ENCODE peak calls at places on chromosomes 13 and 19, in four cellular contexts. Y is NAMALWA, L is activated T-cell treated with anti-CD3 and anti-CD28 coated beads for 1 hour, Q is HuH-7. D is an unnamed sample.

GRCh38 chr13:95176611-95177259 is 124.5 kb downstream of the ABCC4 start:
- DNase-seq in Q (no peak), Y (no peak), L (peak; percentile 4), D (no peak)

GRCh38 chr19:41427647-41428480 is 690 bp upstream of the B3GNT8 start:
- DNase-seq in L (peak; percentile 12), Y (no peak), Q (no peak), D (no peak)

GRCh38 chr19:16608290-16608704 is 19.7 kb downstream of the MED26 start:
- DNase-seq in Q (no peak), Y (no peak), L (no peak), D (no peak)

GRCh38 chr19:42140125-42140754 is 8.0 kb upstream of the POU2F2 start:
- DNase-seq in L (no peak), Y (peak; percentile 40), Q (peak; percentile 74), D (peak; percentile 68)

GRCh38 chr13:26785845-26786630 is 25.5 kb upstream of the GPR12 start:
- DNase-seq in Y (peak; percentile 86), L (peak; percentile 17), Q (no peak), D (peak; percentile 54)

GRCh38 chr13:51277943-51278342 is 55.7 kb downstream of the FAM124A start:
- DNase-seq in Q (no peak), Y (no peak), L (no peak), D (no peak)

GRCh38 chr13:98143601-98144500 is 957 bp downstream of the FARP1 start:
- DNase-seq in Q (no peak), Y (no peak), L (no peak), D (no peak)

GRCh38 chr19:49361438-49362047 is 673 bp downstream of the TEAD2 start:
- DNase-seq in Q (peak; percentile 92), Y (peak; percentile 19), L (no peak), D (no peak)

GRCh38 chr13:30325668-30326067 is 18.3 kb upstream of the KATNAL1 start:
- DNase-seq in Q (no peak), L (no peak), Y (no peak), D (no peak)

GRCh38 chr19:3982701-3983541 is 2.3 kb downstream of the EEF2 start:
- DNase-seq in Q (no peak), Y (peak; percentile 31), L (no peak), D (no peak)

GRCh38 chr19:50244695-50245094 is 41.3 kb downstream of the MYH14 start:
- DNase-seq in Y (no peak), L (no peak), Q (no peak), D (no peak)

GRCh38 chr13:44421853-44422525 is 48.4 kb downstream of the SERP2 start:
- DNase-seq in L (no peak), Y (no peak), Q (no peak), D (no peak)

GRCh38 chr13:20360041-20360491 is 127.9 kb upstream of the GJB6 start:
- DNase-seq in Q (no peak), L (no peak), Y (peak; percentile 18), D (no peak)

GRCh38 chr19:1554968-1555801 is 12.9 kb downstream of the MEX3D start:
- DNase-seq in L (no peak), Y (no peak), Q (no peak), D (no peak)

GRCh38 chr13:22040810-22041364 is 370.0 kb downstream of the FGF9 start:
- DNase-seq in Y (no peak), Q (peak; percentile 41), L (no peak), D (no peak)

GRCh38 chr19:17806945-17807344 is 12.0 kb downstream of the B3GNT3 start:
- DNase-seq in Q (no peak), Y (no peak), L (no peak), D (no peak)

GRCh38 chr19:54532528-54532927 is 29.9 kb downstream of the LAIR2 start:
- DNase-seq in L (no peak), Q (no peak), Y (no peak), D (no peak)

GRCh38 chr19:1825909-1826556 is 14.0 kb upstream of the ATP8B3 start:
- DNase-seq in L (peak; percentile 78), Q (peak; percentile 96), Y (peak; percentile 86), D (peak; percentile 39)

GRCh38 chr19:40721936-40722661 is 5.2 kb downstream of the ITPKC start:
- DNase-seq in L (no peak), Y (no peak), Q (no peak), D (no peak)

GRCh38 chr13:22451345-22451744 is 729.4 kb upstream of the SGCG start:
- DNase-seq in Y (no peak), Q (peak; percentile 28), L (no peak), D (no peak)

GRCh38 chr13:93522486-93522885 is 295.9 kb downstream of the GPC6 start:
- DNase-seq in Q (no peak), Y (no peak), L (no peak), D (no peak)

GRCh38 chr19:33811246-33811645 is 14.6 kb downstream of the KCTD15 start:
- DNase-seq in Q (no peak), Y (no peak), L (no peak), D (no peak)

GRCh38 chr13:50712469-50712868 is 131.0 kb downstream of the DLEU7 start:
- DNase-seq in Q (no peak), L (no peak), Y (no peak), D (no peak)

GRCh38 chr13:23183292-23183691 is 2.5 kb downstream of the SGCG start:
- DNase-seq in Y (no peak), Q (no peak), L (no peak), D (no peak)

GRCh38 chr13:65966991-65967451 is 1263.1 kb downstream of the PCDH9 start:
- DNase-seq in Y (peak; percentile 93), L (no peak), Q (peak; percentile 27), D (no peak)

GRCh38 chr13:31055589-31055988 is 106.1 kb downstream of the HSPH1 start:
- DNase-seq in Y (no peak), Q (no peak), L (no peak), D (no peak)

GRCh38 chr13:51542358-51542972 is 41.8 kb upstream of the WDFY2 start:
- DNase-seq in Q (no peak), Y (no peak), L (no peak), D (no peak)

GRCh38 chr13:109155301-109155761 is 525.9 kb downstream of the MYO16 start:
- DNase-seq in Q (no peak), Y (no peak), L (no peak), D (no peak)

GRCh38 chr13:95296326-95296939 is 4.8 kb downstream of the ABCC4 start:
- DNase-seq in L (no peak), Y (peak; percentile 50), Q (peak; percentile 34), D (no peak)

GRCh38 chr13:97382276-97382675 is 51.7 kb upstream of the RAP2A start:
- DNase-seq in Y (no peak), L (no peak), Q (no peak), D (no peak)

GRCh38 chr13:87128006-87128405 is 543.2 kb upstream of the SLITRK5 start:
- DNase-seq in L (no peak), Q (no peak), Y (no peak), D (no peak)

GRCh38 chr13:40343550-40344269 is 322.7 kb downstream of the FOXO1 start:
- DNase-seq in Q (no peak), Y (no peak), L (no peak), D (no peak)

GRCh38 chr19:53980553-53981407 is 10.7 kb upstream of the CACNG6 start:
- DNase-seq in Q (peak; percentile 61), L (no peak), Y (no peak), D (peak; percentile 49)

GRCh38 chr19:16627194-16627927 is 643 bp downstream of the MED26 start:
- DNase-seq in Y (peak; percentile 67), L (no peak), Q (no peak), D (no peak)

GRCh38 chr19:54549224-54549623 is 24.4 kb upstream of the LILRA2 start:
- DNase-seq in Q (no peak), Y (no peak), L (no peak), D (no peak)

GRCh38 chr19:14473915-14474578 is 1.1 kb downstream of the PTGER1 start:
- DNase-seq in L (no peak), Q (no peak), Y (no peak), D (no peak)